ENCODE peak calls at places on chromosomes 13 and 19, in seven cellular contexts. One of them, this sample, is unnamed.

GRCh38 chr19:9128171-9128570 is 1.4 kb upstream of the OR7G3 start:
- DNase-seq in testis: no peak
- DNase-seq in HCT116: peak; percentile 82
- DNase-seq in foreskin fibroblast: peak; percentile 10
- DNase-seq in pancreas: no peak
- DNase-seq in adrenal gland: no peak
- DNase-seq in body of pancreas: no peak
- DNase-seq in this sample: no peak

GRCh38 chr19:1445932-1446712 is 3.8 kb upstream of the APC2 start:
- DNase-seq in testis: no peak
- DNase-seq in HCT116: no peak
- DNase-seq in foreskin fibroblast: peak; percentile 41
- DNase-seq in pancreas: no peak
- DNase-seq in adrenal gland: no peak
- DNase-seq in body of pancreas: no peak
- DNase-seq in this sample: no peak

GRCh38 chr13:48731957-48732569 is 78.3 kb downstream of the CYSLTR2 start:
- DNase-seq in testis: peak; percentile 75
- DNase-seq in HCT116: peak; percentile 28
- DNase-seq in foreskin fibroblast: peak; percentile 39
- DNase-seq in pancreas: peak; percentile 24
- DNase-seq in adrenal gland: peak; percentile 54
- DNase-seq in body of pancreas: peak; percentile 53
- DNase-seq in this sample: peak; percentile 59

GRCh38 chr13:49627831-49628652 is at the start of gene ARL11:
- DNase-seq in testis: peak; percentile 49
- DNase-seq in HCT116: no peak
- DNase-seq in foreskin fibroblast: no peak
- DNase-seq in pancreas: no peak
- DNase-seq in adrenal gland: peak; percentile 52
- DNase-seq in body of pancreas: peak; percentile 65
- DNase-seq in this sample: peak; percentile 87

GRCh38 chr19:8610928-8611284 is 391 bp upstream of the ADAMTS10 start:
- DNase-seq in testis: no peak
- DNase-seq in HCT116: no peak
- DNase-seq in foreskin fibroblast: no peak
- DNase-seq in pancreas: no peak
- DNase-seq in adrenal gland: no peak
- DNase-seq in body of pancreas: no peak
- DNase-seq in this sample: no peak

GRCh38 chr19:37506387-37507166 is at the start of gene ZNF793:
- DNase-seq in testis: peak; percentile 91
- DNase-seq in HCT116: no peak
- DNase-seq in foreskin fibroblast: peak; percentile 80
- DNase-seq in pancreas: peak; percentile 78
- DNase-seq in adrenal gland: peak; percentile 82
- DNase-seq in body of pancreas: peak; percentile 90
- DNase-seq in this sample: peak; percentile 67

GRCh38 chr13:50576156-50576555 is 267.3 kb downstream of the DLEU7 start:
- DNase-seq in testis: no peak
- DNase-seq in HCT116: no peak
- DNase-seq in foreskin fibroblast: peak; percentile 30
- DNase-seq in pancreas: peak; percentile 83
- DNase-seq in adrenal gland: no peak
- DNase-seq in body of pancreas: peak; percentile 81
- DNase-seq in this sample: peak; percentile 71

GRCh38 chr19:6528544-6529121 is 2.2 kb upstream of the TNFSF9 start:
- DNase-seq in testis: peak; percentile 46
- DNase-seq in HCT116: no peak
- DNase-seq in foreskin fibroblast: no peak
- DNase-seq in pancreas: no peak
- DNase-seq in adrenal gland: peak; percentile 38
- DNase-seq in body of pancreas: peak; percentile 48
- DNase-seq in this sample: peak; percentile 57

GRCh38 chr19:29743681-29744080 is 28.6 kb upstream of the C19orf12 start:
- DNase-seq in testis: no peak
- DNase-seq in HCT116: no peak
- DNase-seq in foreskin fibroblast: no peak
- DNase-seq in pancreas: no peak
- DNase-seq in adrenal gland: no peak
- DNase-seq in body of pancreas: no peak
- DNase-seq in this sample: no peak

GRCh38 chr13:40221460-40222201 is 444.8 kb downstream of the FOXO1 start:
- DNase-seq in testis: peak; percentile 23
- DNase-seq in HCT116: no peak
- DNase-seq in foreskin fibroblast: peak; percentile 76
- DNase-seq in pancreas: no peak
- DNase-seq in adrenal gland: no peak
- DNase-seq in body of pancreas: peak; percentile 62
- DNase-seq in this sample: no peak

GRCh38 chr19:45507864-45508680 is 793 bp downstream of the VASP start:
- DNase-seq in testis: no peak
- DNase-seq in HCT116: no peak
- DNase-seq in foreskin fibroblast: peak; percentile 61
- DNase-seq in pancreas: peak; percentile 63
- DNase-seq in adrenal gland: peak; percentile 67
- DNase-seq in body of pancreas: peak; percentile 66
- DNase-seq in this sample: no peak

GRCh38 chr13:50129923-50130685 is 114.9 kb downstream of the KCNRG start:
- DNase-seq in testis: no peak
- DNase-seq in HCT116: no peak
- DNase-seq in foreskin fibroblast: peak; percentile 65
- DNase-seq in pancreas: peak; percentile 8
- DNase-seq in adrenal gland: peak; percentile 42
- DNase-seq in body of pancreas: peak; percentile 13
- DNase-seq in this sample: peak; percentile 58

GRCh38 chr19:2041686-2042484 is 9.2 kb downstream of the MKNK2 start:
- DNase-seq in testis: peak; percentile 97
- DNase-seq in HCT116: peak; percentile 82
- DNase-seq in foreskin fibroblast: peak; percentile 94
- DNase-seq in pancreas: peak; percentile 99
- DNase-seq in adrenal gland: peak; percentile 99
- DNase-seq in body of pancreas: peak; percentile 99
- DNase-seq in this sample: peak; percentile 99

GRCh38 chr13:59119475-59119874 is 1044.3 kb downstream of the DIAPH3 start:
- DNase-seq in testis: no peak
- DNase-seq in HCT116: no peak
- DNase-seq in foreskin fibroblast: no peak
- DNase-seq in pancreas: no peak
- DNase-seq in adrenal gland: no peak
- DNase-seq in body of pancreas: no peak
- DNase-seq in this sample: no peak

GRCh38 chr13:37621811-37622361 is 23.3 kb upstream of the POSTN start:
- DNase-seq in testis: no peak
- DNase-seq in HCT116: no peak
- DNase-seq in foreskin fibroblast: peak; percentile 91
- DNase-seq in pancreas: peak; percentile 2
- DNase-seq in adrenal gland: no peak
- DNase-seq in body of pancreas: peak; percentile 19
- DNase-seq in this sample: no peak

GRCh38 chr13:79538757-79539156 is 57.8 kb downstream of the NDFIP2 start:
- DNase-seq in testis: no peak
- DNase-seq in HCT116: no peak
- DNase-seq in foreskin fibroblast: no peak
- DNase-seq in pancreas: no peak
- DNase-seq in adrenal gland: no peak
- DNase-seq in body of pancreas: no peak
- DNase-seq in this sample: no peak

GRCh38 chr13:71218960-71219359 is 648.0 kb downstream of the DACH1 start:
- DNase-seq in testis: no peak
- DNase-seq in HCT116: no peak
- DNase-seq in foreskin fibroblast: no peak
- DNase-seq in pancreas: no peak
- DNase-seq in adrenal gland: no peak
- DNase-seq in body of pancreas: no peak
- DNase-seq in this sample: no peak

GRCh38 chr19:11047856-11048255 is 41.4 kb upstream of the LDLR start:
- DNase-seq in testis: no peak
- DNase-seq in HCT116: no peak
- DNase-seq in foreskin fibroblast: no peak
- DNase-seq in pancreas: no peak
- DNase-seq in adrenal gland: no peak
- DNase-seq in body of pancreas: no peak
- DNase-seq in this sample: no peak

GRCh38 chr13:60583196-60583908 is 186.3 kb downstream of the TDRD3 start:
- DNase-seq in testis: no peak
- DNase-seq in HCT116: no peak
- DNase-seq in foreskin fibroblast: peak; percentile 14
- DNase-seq in pancreas: no peak
- DNase-seq in adrenal gland: no peak
- DNase-seq in body of pancreas: no peak
- DNase-seq in this sample: no peak

GRCh38 chr19:3314962-3315675 is 51.3 kb upstream of the NFIC start:
- DNase-seq in testis: no peak
- DNase-seq in HCT116: no peak
- DNase-seq in foreskin fibroblast: no peak
- DNase-seq in pancreas: no peak
- DNase-seq in adrenal gland: no peak
- DNase-seq in body of pancreas: no peak
- DNase-seq in this sample: no peak

GRCh38 chr19:48249502-48250014 is 6.2 kb downstream of the CARD8 start:
- DNase-seq in testis: peak; percentile 61
- DNase-seq in HCT116: no peak
- DNase-seq in foreskin fibroblast: no peak
- DNase-seq in pancreas: no peak
- DNase-seq in adrenal gland: peak; percentile 35
- DNase-seq in body of pancreas: peak; percentile 58
- DNase-seq in this sample: peak; percentile 75

GRCh38 chr19:33486936-33487793 is 34.4 kb downstream of the PEPD start:
- DNase-seq in testis: no peak
- DNase-seq in HCT116: no peak
- DNase-seq in foreskin fibroblast: no peak
- DNase-seq in pancreas: no peak
- DNase-seq in adrenal gland: no peak
- DNase-seq in body of pancreas: no peak
- DNase-seq in this sample: peak; percentile 28

GRCh38 chr13:52707375-52707774 is 32.2 kb downstream of the CNMD start:
- DNase-seq in testis: no peak
- DNase-seq in HCT116: no peak
- DNase-seq in foreskin fibroblast: peak; percentile 33
- DNase-seq in pancreas: no peak
- DNase-seq in adrenal gland: no peak
- DNase-seq in body of pancreas: no peak
- DNase-seq in this sample: no peak

GRCh38 chr13:98749501-98749900 is 3.0 kb downstream of the SLC15A1 start:
- DNase-seq in testis: no peak
- DNase-seq in HCT116: no peak
- DNase-seq in foreskin fibroblast: peak; percentile 71
- DNase-seq in pancreas: no peak
- DNase-seq in adrenal gland: no peak
- DNase-seq in body of pancreas: no peak
- DNase-seq in this sample: no peak

GRCh38 chr13:109670776-109671175 is 115.6 kb downstream of the IRS2 start:
- DNase-seq in testis: no peak
- DNase-seq in HCT116: no peak
- DNase-seq in foreskin fibroblast: no peak
- DNase-seq in pancreas: no peak
- DNase-seq in adrenal gland: no peak
- DNase-seq in body of pancreas: no peak
- DNase-seq in this sample: no peak

GRCh38 chr19:53389591-53390377 is 5.2 kb upstream of the ZNF765 start:
- DNase-seq in testis: peak; percentile 76
- DNase-seq in HCT116: no peak
- DNase-seq in foreskin fibroblast: no peak
- DNase-seq in pancreas: no peak
- DNase-seq in adrenal gland: no peak
- DNase-seq in body of pancreas: no peak
- DNase-seq in this sample: no peak

GRCh38 chr13:98480915-98481510 is 95.9 kb downstream of the STK24 start:
- DNase-seq in testis: no peak
- DNase-seq in HCT116: no peak
- DNase-seq in foreskin fibroblast: peak; percentile 75
- DNase-seq in pancreas: peak; percentile 40
- DNase-seq in adrenal gland: no peak
- DNase-seq in body of pancreas: peak; percentile 42
- DNase-seq in this sample: no peak

GRCh38 chr19:7973883-7974282 is 30.4 kb upstream of the TIMM44 start:
- DNase-seq in testis: no peak
- DNase-seq in HCT116: no peak
- DNase-seq in foreskin fibroblast: no peak
- DNase-seq in pancreas: no peak
- DNase-seq in adrenal gland: no peak
- DNase-seq in body of pancreas: no peak
- DNase-seq in this sample: peak; percentile 25

GRCh38 chr19:58372311-58373133 is 8.3 kb downstream of the ZNF837 start:
- DNase-seq in testis: peak; percentile 48
- DNase-seq in HCT116: no peak
- DNase-seq in foreskin fibroblast: peak; percentile 39
- DNase-seq in pancreas: no peak
- DNase-seq in adrenal gland: no peak
- DNase-seq in body of pancreas: no peak
- DNase-seq in this sample: no peak

GRCh38 chr13:26011996-26012688 is 39.7 kb downstream of the SHISA2 start:
- DNase-seq in testis: peak; percentile 58
- DNase-seq in HCT116: no peak
- DNase-seq in foreskin fibroblast: no peak
- DNase-seq in pancreas: no peak
- DNase-seq in adrenal gland: no peak
- DNase-seq in body of pancreas: no peak
- DNase-seq in this sample: no peak

GRCh38 chr19:51107406-51108065 is 673 bp downstream of the CTU1 start:
- DNase-seq in testis: peak; percentile 35
- DNase-seq in HCT116: peak; percentile 15
- DNase-seq in foreskin fibroblast: peak; percentile 54
- DNase-seq in pancreas: no peak
- DNase-seq in adrenal gland: no peak
- DNase-seq in body of pancreas: no peak
- DNase-seq in this sample: no peak
- TF ChIP-seq CTCF in testis: no peak
- TF ChIP-seq CTCF in HCT116: peak; percentile 3
- TF ChIP-seq CTCF in foreskin fibroblast: no peak
- TF ChIP-seq CTCF in pancreas: no peak
- TF ChIP-seq CTCF in adrenal gland: no peak
- TF ChIP-seq CTCF in body of pancreas: no peak
- TF ChIP-seq CTCF in this sample: no peak

GRCh38 chr13:33126909-33127607 is 110.8 kb downstream of the KL start:
- DNase-seq in testis: no peak
- DNase-seq in HCT116: no peak
- DNase-seq in foreskin fibroblast: peak; percentile 75
- DNase-seq in pancreas: no peak
- DNase-seq in adrenal gland: no peak
- DNase-seq in body of pancreas: peak; percentile 22
- DNase-seq in this sample: no peak
- TF ChIP-seq CTCF in testis: peak; percentile 1
- TF ChIP-seq CTCF in HCT116: no peak
- TF ChIP-seq CTCF in foreskin fibroblast: no peak
- TF ChIP-seq CTCF in pancreas: no peak
- TF ChIP-seq CTCF in adrenal gland: no peak
- TF ChIP-seq CTCF in body of pancreas: no peak
- TF ChIP-seq CTCF in this sample: no peak

GRCh38 chr13:28641600-28641926 is 17.4 kb upstream of the POMP start:
- DNase-seq in testis: no peak
- DNase-seq in HCT116: no peak
- DNase-seq in foreskin fibroblast: no peak
- DNase-seq in pancreas: no peak
- DNase-seq in adrenal gland: no peak
- DNase-seq in body of pancreas: no peak
- DNase-seq in this sample: no peak
- TF ChIP-seq CTCF in testis: no peak
- TF ChIP-seq CTCF in HCT116: no peak
- TF ChIP-seq CTCF in foreskin fibroblast: no peak
- TF ChIP-seq CTCF in pancreas: no peak
- TF ChIP-seq CTCF in adrenal gland: no peak
- TF ChIP-seq CTCF in body of pancreas: no peak
- TF ChIP-seq CTCF in this sample: no peak

GRCh38 chr19:14413355-14413754 is 5.8 kb downstream of the DDX39A start:
- DNase-seq in testis: no peak
- DNase-seq in HCT116: no peak
- DNase-seq in foreskin fibroblast: no peak
- DNase-seq in pancreas: no peak
- DNase-seq in adrenal gland: no peak
- DNase-seq in body of pancreas: no peak
- DNase-seq in this sample: no peak
- TF ChIP-seq CTCF in testis: no peak
- TF ChIP-seq CTCF in HCT116: no peak
- TF ChIP-seq CTCF in foreskin fibroblast: no peak
- TF ChIP-seq CTCF in pancreas: no peak
- TF ChIP-seq CTCF in adrenal gland: no peak
- TF ChIP-seq CTCF in body of pancreas: no peak
- TF ChIP-seq CTCF in this sample: no peak

This sample was measured in lower lobe of right lung.